ENCODE peak calls at places on chromosomes 7 and 10, in ten cellular contexts. Y is cardiac muscle cell, A is right lobe of liver, U is stomach, T is tibial nerve, V is GM12878, Z is fibroblast of lung, E is astrocyte, S is ascending aorta, R is spleen. C is an unnamed sample. For H3K4me1, the result is how much of the 10 kb centered on the place peaks cover.

GRCh38 chr10:2928219-2928840 is 139.0 kb upstream of the PFKP start:
- DNase-seq in Z (peak), Y (peak), E (no peak), A (no peak), R (no peak), U (peak), S (no peak), T (peak), V (peak), C (peak)

GRCh38 chr7:36071605-36072004 is 81.4 kb upstream of the EEPD1 start:
- DNase-seq in T (no peak), S (peak), Y (peak), Z (peak), U (no peak), R (no peak), E (no peak), V (no peak), A (no peak), C (no peak)

GRCh38 chr10:93465806-93466675 is 16.1 kb downstream of the MYOF start:
- DNase-seq in E (peak), Z (peak), A (no peak), R (no peak), S (peak), T (peak), U (peak), Y (peak), V (no peak), C (peak)

GRCh38 chr7:40346554-40346953 is 211.7 kb downstream of the SUGCT start:
- DNase-seq in Y (no peak), T (no peak), R (no peak), A (no peak), Z (no peak), E (no peak), U (no peak), V (no peak), S (no peak), C (no peak)

GRCh38 chr7:54662701-54663100 is 96.3 kb downstream of the SEC61G start:
- DNase-seq in Y (no peak), E (no peak), U (no peak), S (no peak), Z (no peak), T (no peak), A (no peak), R (no peak), V (no peak), C (no peak)

GRCh38 chr10:72740526-72740925 is 48.6 kb downstream of the MCU start:
- DNase-seq in Z (peak), T (no peak), Y (peak), U (peak), A (no peak), R (no peak), V (no peak), S (no peak), E (peak), C (no peak)

GRCh38 chr10:11024596-11024995 is 6.9 kb downstream of the CELF2 start:
- DNase-seq in A (no peak), Y (peak), Z (no peak), E (no peak), R (no peak), U (no peak), T (no peak), S (no peak), V (no peak), C (no peak)

GRCh38 chr10:35564276-35564982 is 40.7 kb upstream of the GJD4 start:
- DNase-seq in R (peak), A (no peak), U (no peak), S (no peak), Y (peak), T (no peak), Z (peak), E (peak), V (no peak), C (no peak)

GRCh38 chr10:42954776-42955492 is 121.9 kb upstream of the RET start:
- DNase-seq in Z (no peak), V (no peak), T (no peak), R (peak), E (no peak), Y (no peak), A (no peak), U (peak), S (peak), C (peak)

GRCh38 chr10:63588436-63589180 is 67.4 kb downstream of the REEP3 start:
- DNase-seq in U (peak), T (no peak), E (peak), R (no peak), A (no peak), Z (peak), Y (no peak), V (no peak), S (no peak), C (no peak)

GRCh38 chr10:50402466-50402865 is 151.2 kb upstream of the ASAH2 start:
- DNase-seq in A (no peak), E (no peak), Z (no peak), R (no peak), V (no peak), S (no peak), Y (no peak), T (no peak), U (no peak), C (no peak)

GRCh38 chr10:101682172-101682825 is 12.7 kb downstream of the FBXW4 start:
- DNase-seq in R (no peak), Y (no peak), Z (peak), U (no peak), V (no peak), A (no peak), E (no peak), S (no peak), T (no peak), C (no peak)

GRCh38 chr7:20199015-20199737 is 18.0 kb downstream of the MACC1 start:
- DNase-seq in S (peak), V (peak), Y (peak), R (peak), T (peak), Z (peak), E (peak), U (peak), A (no peak), C (no peak)

GRCh38 chr10:130333185-130333584 is 197.0 kb downstream of the GLRX3 start:
- DNase-seq in E (no peak), U (no peak), R (no peak), A (no peak), Z (no peak), Y (no peak), S (no peak), V (no peak), T (no peak), C (no peak)

GRCh38 chr10:78976825-78977760 is 91.7 kb upstream of the ZMIZ1 start:
- DNase-seq in E (no peak), V (no peak), T (no peak), Z (no peak), R (no peak), S (no peak), Y (no peak), A (peak), U (no peak), C (no peak)

GRCh38 chr10:46080886-46081285 is 34.8 kb upstream of the MSMB start:
- DNase-seq in R (no peak), T (no peak), A (no peak), Z (no peak), U (no peak), Y (no peak), V (no peak), S (no peak), E (no peak), C (no peak)

GRCh38 chr7:73903321-73904218 is 42.6 kb downstream of the TMEM270 start:
- DNase-seq in Z (no peak), V (no peak), S (peak), Y (no peak), A (peak), R (peak), T (no peak), U (no peak), E (no peak), C (no peak)

GRCh38 chr7:29987821-29988317 is 1.7 kb downstream of the SCRN1 start:
- DNase-seq in A (no peak), V (no peak), Z (peak), T (peak), U (no peak), R (peak), Y (peak), S (no peak), E (peak), C (no peak)

GRCh38 chr7:29990931-29991330 is 1.3 kb upstream of the SCRN1 start:
- DNase-seq in T (no peak), V (no peak), E (no peak), A (no peak), R (no peak), Y (no peak), U (no peak), Z (no peak), S (no peak), C (no peak)

GRCh38 chr7:29987083-29987482 is 2.5 kb downstream of the SCRN1 start:
- DNase-seq in T (no peak), Y (peak), U (no peak), V (no peak), R (no peak), E (no peak), S (no peak), A (no peak), Z (peak), C (no peak)

GRCh38 chr7:29988391-29989256 is 977 bp downstream of the SCRN1 start:
- DNase-seq in E (peak), U (peak), A (peak), R (peak), S (peak), Z (peak), T (peak), Y (peak), V (peak), C (no peak)

GRCh38 chr7:29989257-29989995 is at the start of gene SCRN1:
- DNase-seq in R (peak), Z (peak), U (peak), A (peak), Y (no peak), E (no peak), V (no peak), S (peak), T (peak), C (no peak)
- H3K4me3 ChIP-seq in R (peak), Z (peak), U (peak), A (peak), Y (peak), E (peak), V (peak), S (peak), T (peak), C (peak)

GRCh38 chr7:2156756-2157472 is 75.8 kb downstream of the MAD1L1 start:
- DNase-seq in A (no peak), Y (no peak), R (no peak), E (no peak), T (no peak), V (no peak), U (no peak), Z (no peak), S (no peak), C (no peak)
- TF ChIP-seq CTCF in A (no peak), Y (no peak), R (no peak), E (no peak), T (no peak), V (no peak), U (no peak), Z (no peak), S (no peak), C (no peak)

DNA sequence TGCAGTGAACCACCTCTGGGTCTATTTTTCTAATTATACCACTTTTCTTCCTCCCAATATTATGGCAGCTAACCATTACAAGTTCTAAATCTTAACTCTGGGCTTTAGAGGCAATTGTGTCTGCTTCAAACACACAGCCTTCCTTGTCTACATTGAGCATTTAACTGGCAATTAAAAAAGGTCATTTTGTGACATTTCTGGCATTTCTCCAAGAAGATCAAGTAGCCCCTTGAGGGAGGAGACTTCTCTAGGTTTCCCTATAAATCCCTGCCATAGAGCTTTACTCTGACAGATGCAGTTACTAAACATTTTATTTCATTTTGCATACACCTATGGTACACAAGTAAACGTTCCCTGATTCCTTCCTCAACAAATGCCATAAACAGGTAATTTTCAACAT is 33.4 kb upstream of the FAM133B start:
- DNase-seq in Z (no peak), A (no peak), S (no peak), E (no peak), T (no peak), U (no peak), V (no peak), Y (no peak), R (no peak), C (no peak)
- H3K4me1 ChIP-seq in Z (under half), A (under half), S (under half), E (under half), T (under half), U (under half), V (under half), Y (under half), R (under half), C (under half)

GRCh38 chr7:29193316-29194205 is 1.0 kb upstream of the CHN2 start:
- DNase-seq in R (no peak), A (no peak), E (no peak), U (no peak), S (no peak), V (no peak), Z (no peak), T (no peak), Y (no peak), C (no peak)

GRCh38 chr7:29192811-29193210 is 1.8 kb upstream of the CHN2 start:
- DNase-seq in T (no peak), A (no peak), Y (no peak), Z (no peak), U (no peak), V (no peak), E (no peak), S (no peak), R (no peak), C (no peak)

GRCh38 chr7:29190349-29191045 is 4.1 kb upstream of the CHN2 start:
- DNase-seq in V (no peak), S (no peak), E (no peak), Z (no peak), T (no peak), U (no peak), R (no peak), A (no peak), Y (no peak), C (no peak)

GRCh38 chr7:29192284-29192683 is 2.3 kb upstream of the CHN2 start:
- DNase-seq in E (no peak), U (no peak), Z (no peak), S (no peak), T (no peak), V (no peak), R (no peak), Y (no peak), A (no peak), C (no peak)

GRCh38 chr7:29189743-29190201 is 4.8 kb upstream of the CHN2 start:
- DNase-seq in Y (peak), E (peak), U (peak), T (peak), V (no peak), A (peak), S (no peak), Z (peak), R (peak), C (peak)
- H3K4me3 ChIP-seq in Y (no peak), E (no peak), U (no peak), T (no peak), V (no peak), A (peak), S (no peak), Z (no peak), R (no peak), C (no peak)